ENCODE peak calls at places on chromosomes 4 and X, in eight cellular contexts. S is psoas muscle; N is NCI-H1694; U is activated gamma-delta T cell treated with anti-CD3 and anti-CD28 coated beads, Interleukin-2, amount 50 U/mL, for 16 hours; O is GM23248; D is GM04503; G is tibial artery; X is HEK293T. W is an unnamed sample.

GRCh38 chrX:154855256-154855655 is 20.8 kb upstream of the SMIM9 start:
- DNase-seq in U (no peak), O (no peak), N (no peak), S (no peak), G (no peak), X (no peak), D (no peak), W (no peak)

GRCh38 chr4:997375-998071 is 4.3 kb upstream of the SLC26A1 start:
- DNase-seq in N (no peak), U (no peak), X (no peak), G (no peak), O (peak), S (no peak), D (no peak), W (peak)

GRCh38 chrX:72029473-72030411 is 102.0 kb downstream of the RTL5 start:
- DNase-seq in O (peak), G (no peak), N (no peak), U (no peak), D (peak), X (no peak), S (no peak), W (no peak)

GRCh38 chrX:30015440-30015839 is 199.9 kb upstream of the MAGEB2 start:
- DNase-seq in U (no peak), X (no peak), N (no peak), G (no peak), D (no peak), S (no peak), O (no peak), W (no peak)

GRCh38 chr4:186266699-186267467 is 894 bp downstream of the F11 start:
- DNase-seq in X (peak), S (no peak), G (no peak), D (no peak), O (peak), U (no peak), N (no peak), W (no peak)

GRCh38 chr4:129350800-129351199 is 254.8 kb downstream of the C4orf33 start:
- DNase-seq in X (no peak), G (no peak), S (no peak), U (no peak), N (no peak), D (no peak), O (no peak), W (no peak)

GRCh38 chrX:149962859-149963757 is 24.8 kb upstream of the EOLA2 start:
- DNase-seq in U (no peak), G (peak), X (peak), O (peak), S (peak), D (no peak), N (peak), W (peak)

GRCh38 chrX:47247206-47247998 is 14.6 kb downstream of the USP11 start:
- DNase-seq in S (no peak), D (no peak), O (peak), X (no peak), N (no peak), U (no peak), G (no peak), W (no peak)

GRCh38 chr4:168857546-168858314 is 152.3 kb downstream of the CBR4 start:
- DNase-seq in G (no peak), N (no peak), O (no peak), X (no peak), D (no peak), S (no peak), U (no peak), W (no peak)

GRCh38 chr4:98566491-98567008 is 91.9 kb downstream of the TSPAN5 start:
- DNase-seq in G (no peak), D (no peak), S (no peak), N (peak), O (peak), U (no peak), X (no peak), W (peak)

GRCh38 chrX:150693782-150694574 is 782 bp downstream of the MTMR1 start:
- DNase-seq in O (peak), D (peak), G (peak), X (peak), U (peak), S (peak), N (no peak), W (peak)

GRCh38 chr4:53617101-53617680 is 25.9 kb upstream of the LNX1 start:
- DNase-seq in O (no peak), S (no peak), G (no peak), N (no peak), D (no peak), X (no peak), U (no peak), W (no peak)

GRCh38 chr4:42282081-42282901 is 115.0 kb upstream of the SHISA3 start:
- DNase-seq in N (peak), U (no peak), X (peak), O (peak), G (no peak), D (peak), S (peak), W (peak)

GRCh38 chrX:2552621-2553297 is 52.0 kb upstream of the DHRSX start:
- DNase-seq in X (no peak), S (no peak), U (no peak), O (peak), D (peak), G (no peak), N (no peak), W (no peak)

GRCh38 chr4:39730067-39730466 is 32.1 kb downstream of the UBE2K start:
- DNase-seq in G (no peak), U (no peak), X (no peak), O (peak), D (no peak), N (no peak), S (no peak), W (no peak)

GRCh38 chr4:124278477-124278876 is 434.1 kb downstream of the ANKRD50 start:
- DNase-seq in O (peak), D (no peak), X (no peak), G (no peak), S (no peak), N (no peak), U (no peak), W (no peak)

GRCh38 chr4:68278045-68278444 is 32.6 kb upstream of the TMPRSS11B start:
- DNase-seq in G (no peak), U (no peak), N (no peak), D (no peak), X (no peak), O (no peak), S (no peak), W (no peak)

GRCh38 chr4:146477054-146477453 is 44.7 kb downstream of the SLC10A7 start:
- DNase-seq in D (no peak), G (no peak), O (peak), S (no peak), X (no peak), U (no peak), N (no peak), W (no peak)

GRCh38 chrX:125094901-125095300 is 224.8 kb upstream of the TEX13C start:
- DNase-seq in G (no peak), X (no peak), O (no peak), U (no peak), S (no peak), D (no peak), N (no peak), W (no peak)

GRCh38 chrX:129716507-129716906 is 22.3 kb upstream of the XPNPEP2 start:
- DNase-seq in S (no peak), X (no peak), O (no peak), N (no peak), G (no peak), U (no peak), D (no peak), W (no peak)

GRCh38 chrX:119507206-119507605 is 39.0 kb downstream of the SLC25A5 start:
- DNase-seq in U (no peak), G (no peak), X (no peak), D (no peak), O (no peak), S (no peak), N (no peak), W (no peak)

GRCh38 chr4:138263438-138263837 is 21.3 kb upstream of the SLC7A11 start:
- DNase-seq in G (no peak), O (peak), X (no peak), D (no peak), N (no peak), U (no peak), S (no peak), W (no peak)

GRCh38 chr4:39698424-39699009 is 581 bp downstream of the UBE2K start:
- DNase-seq in U (peak), O (peak), N (no peak), D (no peak), S (peak), G (peak), X (peak), W (no peak)

GRCh38 chrX:12895856-12896255 is 10.6 kb upstream of the TLR8 start:
- DNase-seq in G (no peak), N (no peak), D (no peak), X (no peak), S (no peak), O (no peak), U (no peak), W (no peak)

GRCh38 chr4:37803348-37803973 is 23.0 kb upstream of the PGM2 start:
- DNase-seq in S (no peak), O (peak), N (peak), U (no peak), G (no peak), X (no peak), D (no peak), W (peak)

GRCh38 chr4:146591986-146592385 is 46.7 kb upstream of the POU4F2 start:
- DNase-seq in U (no peak), X (no peak), D (no peak), N (no peak), G (no peak), O (peak), S (no peak), W (no peak)

GRCh38 chr4:115113382-115114106 is at the start of gene NDST4:
- DNase-seq in N (peak), S (no peak), X (peak), U (no peak), G (no peak), D (peak), O (peak), W (peak)